ENCODE peak calls at places on chromosomes 13 and 19, in five cellular contexts. G is Peyer's patch, N is ovary, Z is IMR-90, I is uterus. S is an unnamed sample.
A peak's percentile ranks its signal among the peaks of the same experiment; 100 is the strongest.

GRCh38 chr13:41917641-41918040 is 43.3 kb downstream of the VWA8 start:
- DNase-seq in G (no peak), N (no peak), Z (peak; percentile 88), I (no peak), S (no peak)

GRCh38 chr19:7395793-7396192 is 47.1 kb downstream of the ARHGEF18 start:
- DNase-seq in G (no peak), N (no peak), Z (no peak), I (no peak), S (no peak)

GRCh38 chr13:113862766-113863510 is 938 bp downstream of the GAS6 start:
- DNase-seq in G (peak; percentile 61), N (peak; percentile 46), Z (no peak), I (no peak), S (peak; percentile 63)

GRCh38 chr19:43469160-43469480 is 3.7 kb upstream of the LYPD3 start:
- DNase-seq in G (no peak), N (no peak), Z (no peak), I (no peak), S (no peak)

GRCh38 chr19:16782719-16783118 is 46.5 kb upstream of the SIN3B start:
- DNase-seq in G (no peak), N (no peak), Z (no peak), I (no peak), S (no peak)

GRCh38 chr19:13152854-13153626 is 2.8 kb downstream of the IER2 start:
- DNase-seq in G (peak; percentile 98), N (peak; percentile 96), Z (peak; percentile 93), I (peak; percentile 97), S (peak; percentile 97)

GRCh38 chr13:80469841-80470378 is 129.0 kb upstream of the SPRY2 start:
- DNase-seq in G (peak; percentile 71), N (no peak), Z (peak; percentile 31), I (peak; percentile 86), S (no peak)

GRCh38 chr19:1035998-1036621 is 3.8 kb upstream of the ABCA7 start:
- DNase-seq in G (no peak), N (no peak), Z (no peak), I (no peak), S (no peak)

GRCh38 chr13:48500652-48501197 is 32.2 kb downstream of the RCBTB2 start:
- DNase-seq in G (no peak), N (no peak), Z (peak; percentile 96), I (no peak), S (no peak)

GRCh38 chr19:10450853-10451609 is 30.7 kb downstream of the PDE4A start:
- DNase-seq in G (peak; percentile 59), N (no peak), Z (no peak), I (no peak), S (no peak)

GRCh38 chr19:45187421-45188100 is 9.0 kb downstream of the BLOC1S3 start:
- DNase-seq in G (no peak), N (no peak), Z (no peak), I (no peak), S (no peak)

GRCh38 chr19:28905996-28906395 is 307.0 kb downstream of the UQCRFS1 start:
- DNase-seq in G (no peak), N (no peak), Z (peak; percentile 88), I (no peak), S (no peak)

GRCh38 chr13:76969488-76970365 is 21.4 kb downstream of the ACOD1 start:
- DNase-seq in G (no peak), N (no peak), Z (no peak), I (no peak), S (no peak)

GRCh38 chr19:51676566-51677083 is 16.5 kb upstream of the SPACA6 start:
- DNase-seq in G (no peak), N (no peak), Z (no peak), I (no peak), S (no peak)

GRCh38 chr19:12779162-12779993 is 4.0 kb upstream of the HOOK2 start:
- DNase-seq in G (peak; percentile 64), N (peak; percentile 75), Z (peak; percentile 77), I (peak; percentile 69), S (no peak)

GRCh38 chr13:99027260-99027659 is 49.4 kb upstream of the DOCK9 start:
- DNase-seq in G (no peak), N (no peak), Z (no peak), I (no peak), S (no peak)

GRCh38 chr19:45153339-45154063 is 7.3 kb downstream of the NKPD1 start:
- DNase-seq in G (no peak), N (peak; percentile 62), Z (peak; percentile 48), I (no peak), S (no peak)

GRCh38 chr13:99496322-99497142 is 4.7 kb upstream of the TM9SF2 start:
- DNase-seq in G (peak; percentile 89), N (peak; percentile 42), Z (peak; percentile 15), I (peak; percentile 72), S (no peak)

GRCh38 chr19:7645159-7645558 is 8.2 kb downstream of the STXBP2 start:
- DNase-seq in G (no peak), N (no peak), Z (no peak), I (no peak), S (no peak)

GRCh38 chr19:36140289-36141038 is 598 bp downstream of the CAPNS1 start:
- DNase-seq in G (peak; percentile 72), N (peak; percentile 65), Z (peak; percentile 52), I (peak; percentile 60), S (peak; percentile 44)

GRCh38 chr13:105278797-105279425 is 1256.6 kb downstream of the EFNB2 start:
- DNase-seq in G (no peak), N (no peak), Z (no peak), I (no peak), S (no peak)

GRCh38 chr13:102012299-102013293 is 389.3 kb downstream of the FGF14 start:
- DNase-seq in G (no peak), N (no peak), Z (no peak), I (no peak), S (no peak)

GRCh38 chr13:64154514-64154913 is 2738.9 kb upstream of the PCDH20 start:
- DNase-seq in G (no peak), N (no peak), Z (peak; percentile 40), I (no peak), S (no peak)

GRCh38 chr13:29284726-29285125 is 310.8 kb downstream of the SLC7A1 start:
- DNase-seq in G (no peak), N (no peak), Z (no peak), I (no peak), S (no peak)

GRCh38 chr19:18543814-18544475 is 572 bp upstream of the FKBP8 start:
- DNase-seq in G (peak; percentile 91), N (no peak), Z (peak; percentile 40), I (peak; percentile 41), S (no peak)

GRCh38 chr19:33290956-33291622 is 11.2 kb downstream of the CEBPA start:
- DNase-seq in G (peak; percentile 86), N (no peak), Z (no peak), I (no peak), S (no peak)

GRCh38 chr19:11203194-11204075 is 6.1 kb upstream of the KANK2 start:
- DNase-seq in G (peak; percentile 71), N (peak; percentile 96), Z (peak; percentile 71), I (peak; percentile 98), S (peak; percentile 81)

GRCh38 chr13:98977568-98978270 is at the start of gene DOCK9:
- DNase-seq in G (no peak), N (peak; percentile 55), Z (peak; percentile 65), I (peak; percentile 54), S (no peak)

GRCh38 chr13:73335226-73335625 is 276.4 kb downstream of the KLF5 start:
- DNase-seq in G (no peak), N (no peak), Z (peak; percentile 65), I (no peak), S (no peak)
- H3K27ac ChIP-seq in G (no peak overlapping the region), N (no peak overlapping the region), Z (no peak overlapping the region), I (no peak overlapping the region), S (no peak overlapping the region)

GRCh38 chr19:58182577-58182988 is 278 bp upstream of the ZNF274 start:
- DNase-seq in G (no peak), N (no peak), Z (no peak), I (no peak), S (no peak)

GRCh38 chr19:58181902-58182576 is 822 bp upstream of the ZNF274 start:
- DNase-seq in G (peak; percentile 66), N (peak; percentile 36), Z (no peak), I (no peak), S (peak; percentile 72)

GRCh38 chr19:58182989-58183821 is at the start of gene ZNF274:
- DNase-seq in G (peak; percentile 97), N (peak; percentile 96), Z (peak; percentile 87), I (peak; percentile 89), S (peak; percentile 95)

DNA sequence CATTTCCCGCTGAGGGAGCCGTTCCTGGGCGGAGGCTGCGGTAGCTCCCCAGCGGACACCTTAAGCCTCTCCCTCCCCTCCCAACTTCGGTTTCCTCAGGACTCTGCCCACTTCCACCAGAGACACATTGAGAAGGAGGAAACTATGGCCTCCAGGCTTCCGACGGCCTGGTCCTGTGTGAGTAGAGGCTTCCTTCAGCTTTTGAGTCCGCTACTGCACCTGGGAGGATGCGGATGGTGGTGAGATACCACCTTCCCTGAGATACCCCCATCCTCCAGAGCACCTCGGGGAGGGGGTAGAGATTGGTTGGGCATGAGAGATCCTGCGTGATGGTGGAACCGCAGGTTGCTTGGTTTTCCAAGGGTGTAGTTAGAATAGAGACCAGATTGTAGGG is 958 bp downstream of the ZNF274 start:
- DNase-seq in G (no peak), N (no peak), Z (no peak), I (no peak), S (no peak)
- H3K9me3 ChIP-seq in G (no peaks in the 10 kb centered on the region), N (peaks cover 69% of the 10 kb centered on the region), Z (peaks cover 81% of the 10 kb centered on the region), I (peaks cover 98% of the 10 kb centered on the region), S (peaks cover 92% of the 10 kb centered on the region)

GRCh38 chr19:55461259-55461973 is at the start of gene ISOC2:
- DNase-seq in G (peak; percentile 100), N (peak; percentile 100), Z (peak; percentile 100), I (peak; percentile 100), S (peak; percentile 100)
- TF ChIP-seq POLR2A in G (peak; percentile 58), N (peak; percentile 82), Z (peak; percentile 90), I (no peak), S (peak; percentile 35)

DNA sequence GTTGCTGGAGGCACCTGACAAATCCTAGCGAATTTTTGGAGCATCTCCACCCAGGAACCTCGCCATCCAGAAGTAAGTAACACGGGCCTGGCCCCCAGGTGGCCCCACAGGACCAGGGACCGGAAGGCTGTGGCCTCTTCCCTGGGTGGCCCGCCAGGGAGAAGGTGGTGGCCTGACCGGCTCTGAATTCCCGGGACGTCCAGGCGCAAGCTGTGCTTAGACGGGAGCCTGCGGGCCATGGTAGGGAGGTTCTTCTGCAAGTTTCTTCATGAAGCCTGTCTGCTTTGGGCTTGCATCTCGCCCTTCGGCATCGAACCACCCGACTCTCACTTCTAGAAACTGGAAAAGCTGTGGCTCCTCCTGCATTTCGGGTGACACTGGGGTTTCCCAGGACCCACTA is 47.4 kb downstream of the KDM4B start:
- DNase-seq in G (no peak), N (no peak), Z (no peak), I (no peak), S (no peak)
- H3K27ac ChIP-seq in G (no peak overlapping the region), N (no peak overlapping the region), Z (no peak overlapping the region), I (no peak overlapping the region), S (no peak overlapping the region)

GRCh38 chr19:50435627-50436026 is 2.9 kb downstream of the MYBPC2 start:
- DNase-seq in G (no peak), N (no peak), Z (no peak), I (no peak), S (no peak)
- H3K9me3 ChIP-seq in G (no peaks in the 10 kb centered on the region), N (no peaks in the 10 kb centered on the region), Z (no peaks in the 10 kb centered on the region), I (no peaks in the 10 kb centered on the region), S (no peaks in the 10 kb centered on the region)

DNA sequence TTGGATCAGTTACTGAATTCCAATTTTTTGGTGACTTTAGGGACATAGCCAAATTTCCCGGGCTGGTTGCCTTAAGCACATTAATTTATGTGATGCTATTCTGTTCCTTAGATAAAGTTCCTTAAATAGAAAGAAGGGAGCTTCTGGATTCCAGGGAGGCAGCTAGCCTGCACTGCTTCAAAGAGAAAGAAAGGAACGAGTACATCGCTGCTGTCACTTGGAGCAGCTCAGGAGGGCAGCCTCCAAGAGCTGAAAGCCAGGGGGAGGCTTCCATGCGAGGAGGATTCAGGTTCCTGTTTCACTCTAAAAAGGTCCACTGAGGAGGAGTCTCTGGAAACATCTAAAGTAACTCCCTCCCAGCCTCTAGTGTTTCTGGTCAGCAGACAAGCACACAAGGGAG is 55.7 kb downstream of the FAM124A start:
- DNase-seq in G (no peak), N (no peak), Z (no peak), I (peak; percentile 40), S (no peak)
- TF ChIP-seq POLR2A in G (no peak), N (no peak), Z (no peak), I (no peak), S (no peak)